ENCODE peak calls at places on chromosomes 4 and X, in seven cellular contexts. K is body of pancreas, O is stomach, X is lower lobe of right lung, F is dorsolateral prefrontal cortex, E is suprapubic skin, V is upper lobe of right lung. C is an unnamed sample. For H3K27me3, the result is how much of the 10 kb centered on the place peaks cover.

GRCh38 chr4:13920111-13920875 is 292.8 kb upstream of the BOD1L1 start:
- DNase-seq in O (no peak), X (no peak), E (no peak), F (no peak), K (no peak), V (no peak), C (no peak)

GRCh38 chr4:8790749-8791148 is 80.9 kb downstream of the HMX1 start:
- DNase-seq in F (no peak), X (no peak), O (no peak), V (no peak), E (no peak), K (no peak), C (no peak)

GRCh38 chr4:1407657-1408333 is 1.6 kb upstream of the NKX1-1 start:
- DNase-seq in V (peak), F (no peak), K (no peak), E (no peak), X (peak), O (no peak), C (no peak)

GRCh38 chr4:112279882-112280315 is 5.8 kb downstream of the TIFA start:
- DNase-seq in E (no peak), V (no peak), K (no peak), O (no peak), F (no peak), X (no peak), C (no peak)

GRCh38 chr4:70915048-70915815 is 13.1 kb downstream of the MOB1B start:
- DNase-seq in O (no peak), E (no peak), K (no peak), F (no peak), X (no peak), V (no peak), C (no peak)

GRCh38 chr4:184459413-184459812 is 14.9 kb downstream of the IRF2 start:
- DNase-seq in F (no peak), V (no peak), E (no peak), X (no peak), K (no peak), O (no peak), C (no peak)

GRCh38 chr4:165879581-165879980 is 6.5 kb downstream of the TLL1 start:
- DNase-seq in K (no peak), F (no peak), E (no peak), X (no peak), O (no peak), V (no peak), C (no peak)

GRCh38 chrX:78754917-78755316 is 7.4 kb downstream of the LPAR4 start:
- DNase-seq in F (no peak), X (no peak), O (no peak), E (no peak), K (no peak), V (no peak), C (no peak)

GRCh38 chrX:17375631-17376380 is 806 bp downstream of the NHS start:
- DNase-seq in O (peak), X (no peak), V (peak), K (peak), F (no peak), E (no peak), C (no peak)

GRCh38 chr4:122914938-122915337 is 7.5 kb downstream of the NUDT6 start:
- DNase-seq in E (no peak), O (no peak), V (no peak), F (no peak), X (no peak), K (no peak), C (no peak)

GRCh38 chrX:73563740-73564073 is 710 bp downstream of the CHIC1 start:
- DNase-seq in X (no peak), K (no peak), E (no peak), F (no peak), O (no peak), V (no peak), C (no peak)

GRCh38 chr4:172997851-172998250 is 170.8 kb upstream of the GALNT7 start:
- DNase-seq in K (no peak), E (no peak), F (no peak), O (no peak), X (no peak), V (no peak), C (no peak)

GRCh38 chr4:83852085-83852451 is 316.2 kb downstream of the GPAT3 start:
- DNase-seq in X (no peak), K (no peak), E (no peak), V (no peak), O (no peak), F (no peak), C (no peak)

GRCh38 chrX:129760981-129761380 is 18.8 kb upstream of the SASH3 start:
- DNase-seq in O (no peak), V (no peak), F (no peak), X (no peak), K (no peak), E (no peak), C (no peak)

GRCh38 chr4:64713256-64713840 is 304.1 kb upstream of the TECRL start:
- DNase-seq in E (no peak), V (no peak), F (no peak), O (no peak), K (no peak), X (no peak), C (no peak)

GRCh38 chr4:185096032-185096653 is 46.9 kb upstream of the SLC25A4 start:
- DNase-seq in X (no peak), V (no peak), K (peak), E (no peak), O (peak), F (no peak), C (no peak)

GRCh38 chr4:145511913-145512522 is 30.4 kb downstream of the SMAD1 start:
- DNase-seq in X (no peak), F (no peak), V (no peak), K (no peak), E (no peak), O (no peak), C (no peak)

GRCh38 chr4:128322986-128323385 is 35.4 kb upstream of the PGRMC2 start:
- DNase-seq in O (no peak), K (no peak), E (no peak), X (no peak), F (no peak), V (no peak), C (no peak)

DNA sequence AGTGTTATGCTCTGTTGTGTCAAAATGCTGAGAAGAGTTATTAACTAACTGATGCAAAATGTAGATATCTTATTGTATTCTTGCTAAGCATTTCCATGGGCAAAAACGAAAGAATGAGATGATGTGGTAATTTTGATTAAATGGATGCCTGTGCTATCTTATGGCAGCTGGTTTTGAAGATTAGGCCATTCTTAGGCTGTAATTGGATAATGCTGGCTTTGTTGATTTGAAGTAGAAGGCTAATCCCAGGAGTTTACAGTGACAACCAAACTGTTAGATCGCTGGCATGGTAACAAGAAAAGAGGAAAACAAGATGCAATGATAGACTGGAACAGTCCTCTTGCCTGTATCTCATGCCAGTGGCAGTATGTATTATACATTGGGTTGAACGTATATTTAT is 74.1 kb upstream of the WDR44 start:
- DNase-seq in F (no peak), V (no peak), O (no peak), K (no peak), X (no peak), E (no peak), C (no peak)
- H3K4me3 ChIP-seq in F (no peak), V (no peak), O (no peak), K (no peak), X (no peak), E (no peak), C (no peak)

DNA sequence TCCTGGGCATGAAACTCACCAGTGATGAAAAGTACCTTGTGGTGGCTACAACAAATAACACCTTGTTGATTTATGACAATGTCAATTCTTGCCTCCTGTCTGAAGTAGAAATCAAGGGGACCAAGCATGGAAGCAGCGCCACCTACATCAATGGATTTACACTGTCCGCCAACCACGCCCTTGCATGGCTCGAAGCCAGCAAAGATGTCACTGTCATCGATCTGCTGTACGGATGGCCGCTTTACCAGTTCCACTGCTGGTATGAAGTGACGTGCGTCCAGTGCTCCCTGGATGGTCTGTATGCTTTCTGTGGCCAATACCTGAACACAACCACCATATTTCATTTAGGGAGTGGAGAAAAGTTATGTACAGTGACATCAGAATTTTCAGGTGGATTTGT is 200.5 kb downstream of the NWD2 start:
- DNase-seq in V (no peak), K (no peak), F (no peak), E (no peak), X (no peak), O (no peak), C (no peak)
- H3K27me3 ChIP-seq in V (under half), K (under half), F (under half), E (under half), X (under half), O (under half), C (under half)

GRCh38 chr4:118734491-118735205 is 49.5 kb downstream of the METTL14 start:
- DNase-seq in O (no peak), V (no peak), E (no peak), X (no peak), F (no peak), K (no peak), C (no peak)
- H3K4me3 ChIP-seq in O (no peak), V (no peak), E (no peak), X (no peak), F (no peak), K (no peak), C (no peak)

GRCh38 chr4:110630621-110631402 is 7.9 kb upstream of the PITX2 start:
- DNase-seq in F (no peak), O (no peak), K (no peak), V (no peak), E (no peak), X (no peak), C (no peak)
- H3K27me3 ChIP-seq in F (half or more), O (half or more), K (half or more), V (half or more), E (half or more), X (half or more), C (half or more)

GRCh38 chr4:110632506-110633357 is 9.9 kb upstream of the PITX2 start:
- DNase-seq in E (no peak), X (no peak), V (no peak), K (no peak), O (no peak), F (no peak), C (no peak)

GRCh38 chr4:110633358-110634319 is 10.8 kb upstream of the PITX2 start:
- DNase-seq in X (no peak), O (no peak), E (no peak), F (no peak), V (no peak), K (no peak), C (no peak)

GRCh38 chr4:110635155-110635479 is 12.2 kb upstream of the PITX2 start:
- DNase-seq in F (no peak), V (no peak), X (no peak), E (no peak), K (no peak), O (no peak), C (no peak)

GRCh38 chr4:110636231-110636676 is 13.4 kb upstream of the PITX2 start:
- DNase-seq in X (no peak), V (no peak), F (no peak), K (no peak), E (no peak), O (no peak), C (no peak)

DNA sequence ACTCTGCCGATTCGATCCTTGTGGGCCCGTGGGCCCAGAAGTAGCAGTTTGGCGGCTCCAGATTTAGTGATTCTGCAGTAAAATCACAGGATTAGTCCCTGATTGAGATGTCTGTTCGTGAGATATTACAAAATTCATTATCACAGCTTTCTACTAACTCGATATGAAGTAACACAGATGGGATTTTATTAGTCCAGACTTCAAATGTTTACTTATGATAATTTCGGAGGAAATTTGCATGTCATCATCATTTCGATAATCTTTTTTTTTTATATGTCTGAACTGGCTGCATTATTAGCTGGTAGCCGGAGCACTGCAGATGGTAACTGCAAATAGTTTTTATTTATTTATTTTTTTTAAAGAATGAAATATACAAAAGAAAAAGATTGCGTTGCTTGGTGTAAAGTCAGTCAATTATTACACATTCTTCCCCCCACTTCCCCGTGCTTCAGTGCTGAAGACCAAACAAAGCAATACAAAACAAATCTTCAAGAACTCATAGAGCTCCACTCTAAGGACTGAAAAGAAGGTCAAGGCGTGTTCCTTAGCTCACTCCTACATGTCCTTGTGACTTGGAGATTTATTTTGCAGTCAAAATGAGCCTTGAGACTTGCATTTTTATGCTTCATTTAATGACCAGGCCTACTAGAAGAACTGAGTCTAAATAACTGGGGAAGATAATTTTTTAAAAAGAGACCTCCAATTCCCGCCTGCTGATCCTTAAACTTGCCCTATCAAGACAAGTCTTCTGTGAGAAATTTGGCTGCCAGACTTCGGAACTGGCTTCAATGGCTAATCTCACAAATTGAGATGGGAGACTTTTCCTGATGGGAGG is 11.7 kb upstream of the PITX2 start:
- DNase-seq in F (no peak), O (no peak), E (no peak), X (no peak), K (no peak), V (no peak), C (no peak)
- H3K4me3 ChIP-seq in F (no peak), O (no peak), E (no peak), X (no peak), K (no peak), V (no peak), C (no peak)

GRCh38 chrX:150225266-150225665 is 137.9 kb upstream of the MAMLD1 start:
- DNase-seq in F (no peak), X (no peak), O (no peak), K (no peak), E (no peak), V (no peak), C (no peak)

GRCh38 chrX:150223176-150224015 is 139.7 kb upstream of the MAMLD1 start:
- DNase-seq in F (no peak), K (no peak), O (no peak), V (no peak), E (no peak), X (no peak), C (no peak)

GRCh38 chrX:150226223-150226965 is 136.7 kb upstream of the MAMLD1 start:
- DNase-seq in F (no peak), E (no peak), X (no peak), V (no peak), O (no peak), K (no peak), C (no peak)

GRCh38 chrX:150225756-150226155 is 137.4 kb upstream of the MAMLD1 start:
- DNase-seq in V (no peak), X (no peak), K (no peak), O (no peak), E (no peak), F (no peak), C (no peak)

DNA sequence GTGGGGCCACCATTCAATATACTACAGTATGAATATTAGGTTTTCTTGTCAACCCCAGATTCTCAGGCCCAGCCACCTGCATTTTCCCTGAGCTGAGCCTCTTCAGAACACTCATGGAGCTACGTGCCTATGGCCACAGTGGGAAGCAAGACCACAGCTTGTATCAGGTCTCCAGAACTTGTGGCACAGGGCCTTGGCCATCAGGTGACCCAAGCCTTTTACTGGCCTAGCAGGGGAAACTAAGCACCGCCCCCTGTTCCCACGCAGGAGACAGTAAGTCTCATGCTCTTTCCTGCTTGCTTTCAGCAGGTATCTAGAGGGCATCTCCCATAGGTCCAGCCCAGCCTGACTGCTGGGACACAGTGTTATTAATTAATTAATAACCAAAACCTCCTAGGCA is 138.4 kb upstream of the MAMLD1 start:
- DNase-seq in X (no peak), F (no peak), V (no peak), E (no peak), K (no peak), O (no peak), C (no peak)
- H3K27me3 ChIP-seq in X (under half), F (under half), V (under half), E (under half), K (under half), O (under half), C (under half)

GRCh38 chr4:163566257-163566656 is 71.8 kb downstream of the TMA16 start:
- DNase-seq in K (no peak), F (no peak), O (no peak), X (no peak), V (no peak), E (no peak), C (no peak)
- H3K4me3 ChIP-seq in K (no peak), F (no peak), O (no peak), X (no peak), V (no peak), E (no peak), C (no peak)

DNA sequence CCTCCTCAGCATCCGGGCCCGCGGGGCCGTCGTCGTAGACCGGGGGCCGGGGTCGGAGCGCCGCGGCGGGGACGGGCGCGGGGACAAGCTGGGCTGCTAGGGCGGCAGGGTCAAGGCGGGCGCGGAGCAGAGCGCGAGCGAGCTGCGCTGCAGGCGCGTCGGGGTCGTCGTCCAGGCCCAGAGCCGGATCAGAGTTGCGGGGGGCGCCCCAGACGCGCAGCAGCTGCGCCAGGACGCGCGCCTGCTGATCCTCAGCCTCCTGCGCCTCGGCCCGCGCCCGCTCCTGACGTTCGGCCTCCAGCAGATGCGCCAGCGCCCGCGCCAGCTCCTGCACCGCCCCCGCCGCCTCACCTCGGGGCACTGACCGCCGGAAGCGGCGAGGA is 3.5 kb downstream of the PCSK1N start:
- DNase-seq in X (no peak), O (no peak), V (no peak), K (no peak), E (no peak), F (no peak), C (no peak)
- H3K27me3 ChIP-seq in X (under half), O (half or more), V (under half), K (under half), E (under half), F (under half), C (under half)

GRCh38 chr4:67344594-67345380 is 200.5 kb downstream of the CENPC start:
- DNase-seq in V (no peak), F (no peak), K (no peak), O (no peak), E (no peak), X (no peak), C (no peak)

GRCh38 chr4:67346654-67347053 is 198.6 kb downstream of the CENPC start:
- DNase-seq in V (no peak), E (no peak), K (no peak), F (no peak), X (no peak), O (no peak), C (no peak)

DNA sequence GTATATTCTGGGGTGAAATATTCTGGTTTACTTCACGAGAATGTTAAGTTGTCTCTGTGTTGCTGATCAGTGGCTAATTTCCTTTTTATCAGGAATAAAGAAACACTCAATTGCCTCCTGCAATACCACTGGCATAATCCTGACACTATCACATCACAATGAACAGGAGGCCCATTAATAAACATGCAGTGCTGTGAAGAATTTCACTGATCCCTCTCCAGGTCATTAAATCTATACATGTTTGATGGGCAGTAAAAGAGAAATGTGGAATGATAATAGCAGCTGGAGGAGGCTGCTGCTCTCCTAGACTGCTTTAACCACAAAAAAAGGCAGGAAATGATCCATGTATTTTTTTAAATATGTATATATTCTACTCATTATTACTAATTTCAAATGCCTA is 202.1 kb downstream of the CENPC start:
- DNase-seq in K (no peak), F (no peak), V (no peak), E (no peak), X (no peak), O (no peak), C (no peak)
- H3K4me3 ChIP-seq in K (no peak), F (no peak), V (no peak), E (no peak), X (no peak), O (no peak), C (no peak)